ENCODE peak calls at places on chromosomes 7 and 10, in ten cellular contexts. One of them, this sample, is unnamed.

GRCh38 chr7:5692845-5693278 is 88.6 kb downstream of the RNF216 start:
- DNase-seq in LHCN-M2: peak
- DNase-seq in GF-D8: no peak
- DNase-seq in effector memory CD8-positive, alpha-beta T cell: no peak
- DNase-seq in MG63: peak
- DNase-seq in activated T-helper 1 cell treated with Interleukin-2 at 50 U/mL for 16 hours: no peak
- DNase-seq in NCI-H1105 treated with DMSO at 0.1 percent for 48 hours: peak
- DNase-seq in stimulated activated CD4-positive, alpha-beta T cell treated with anti-CD3 and anti-CD28 coated beads, Interleukin-2, amount 100 ng/mL, for 24 hours: no peak
- DNase-seq in iPS-NIHi11: no peak
- DNase-seq in iris pigment epithelial cell: peak
- DNase-seq in this sample: no peak

GRCh38 chr7:149478754-149479153 is 17.9 kb upstream of the ZNF777 start:
- DNase-seq in activated T-helper 1 cell treated with Interleukin-2 at 50 U/mL for 16 hours: no peak
- DNase-seq in effector memory CD8-positive, alpha-beta T cell: no peak
- DNase-seq in GF-D8: no peak
- DNase-seq in stimulated activated CD4-positive, alpha-beta T cell treated with anti-CD3 and anti-CD28 coated beads, Interleukin-2, amount 100 ng/mL, for 24 hours: no peak
- DNase-seq in LHCN-M2: no peak
- DNase-seq in iPS-NIHi11: no peak
- DNase-seq in NCI-H1105 treated with DMSO at 0.1 percent for 48 hours: no peak
- DNase-seq in MG63: no peak
- DNase-seq in iris pigment epithelial cell: no peak
- DNase-seq in this sample: no peak

GRCh38 chr7:123437447-123437995 is 96.9 kb downstream of the IQUB start:
- DNase-seq in effector memory CD8-positive, alpha-beta T cell: no peak
- DNase-seq in iris pigment epithelial cell: no peak
- DNase-seq in LHCN-M2: peak
- DNase-seq in NCI-H1105 treated with DMSO at 0.1 percent for 48 hours: no peak
- DNase-seq in MG63: no peak
- DNase-seq in iPS-NIHi11: no peak
- DNase-seq in activated T-helper 1 cell treated with Interleukin-2 at 50 U/mL for 16 hours: no peak
- DNase-seq in GF-D8: no peak
- DNase-seq in stimulated activated CD4-positive, alpha-beta T cell treated with anti-CD3 and anti-CD28 coated beads, Interleukin-2, amount 100 ng/mL, for 24 hours: no peak
- DNase-seq in this sample: no peak

GRCh38 chr7:46201966-46202365 is 280.9 kb upstream of the IGFBP3 start:
- DNase-seq in iris pigment epithelial cell: no peak
- DNase-seq in effector memory CD8-positive, alpha-beta T cell: no peak
- DNase-seq in GF-D8: no peak
- DNase-seq in MG63: no peak
- DNase-seq in stimulated activated CD4-positive, alpha-beta T cell treated with anti-CD3 and anti-CD28 coated beads, Interleukin-2, amount 100 ng/mL, for 24 hours: no peak
- DNase-seq in activated T-helper 1 cell treated with Interleukin-2 at 50 U/mL for 16 hours: no peak
- DNase-seq in iPS-NIHi11: no peak
- DNase-seq in LHCN-M2: no peak
- DNase-seq in NCI-H1105 treated with DMSO at 0.1 percent for 48 hours: no peak
- DNase-seq in this sample: no peak

GRCh38 chr10:59323036-59323459 is 39.3 kb downstream of the FAM13C start:
- DNase-seq in effector memory CD8-positive, alpha-beta T cell: no peak
- DNase-seq in NCI-H1105 treated with DMSO at 0.1 percent for 48 hours: no peak
- DNase-seq in MG63: no peak
- DNase-seq in iPS-NIHi11: no peak
- DNase-seq in stimulated activated CD4-positive, alpha-beta T cell treated with anti-CD3 and anti-CD28 coated beads, Interleukin-2, amount 100 ng/mL, for 24 hours: no peak
- DNase-seq in iris pigment epithelial cell: no peak
- DNase-seq in GF-D8: no peak
- DNase-seq in LHCN-M2: peak
- DNase-seq in activated T-helper 1 cell treated with Interleukin-2 at 50 U/mL for 16 hours: no peak
- DNase-seq in this sample: no peak

GRCh38 chr10:95262763-95263518 is 27.9 kb downstream of the PDLIM1 start:
- DNase-seq in LHCN-M2: no peak
- DNase-seq in effector memory CD8-positive, alpha-beta T cell: no peak
- DNase-seq in iPS-NIHi11: no peak
- DNase-seq in iris pigment epithelial cell: no peak
- DNase-seq in GF-D8: no peak
- DNase-seq in MG63: no peak
- DNase-seq in activated T-helper 1 cell treated with Interleukin-2 at 50 U/mL for 16 hours: no peak
- DNase-seq in stimulated activated CD4-positive, alpha-beta T cell treated with anti-CD3 and anti-CD28 coated beads, Interleukin-2, amount 100 ng/mL, for 24 hours: no peak
- DNase-seq in NCI-H1105 treated with DMSO at 0.1 percent for 48 hours: no peak
- DNase-seq in this sample: no peak

GRCh38 chr7:1670894-1671875 is 1.1 kb downstream of the ELFN1 start:
- DNase-seq in effector memory CD8-positive, alpha-beta T cell: no peak
- DNase-seq in activated T-helper 1 cell treated with Interleukin-2 at 50 U/mL for 16 hours: no peak
- DNase-seq in LHCN-M2: no peak
- DNase-seq in MG63: no peak
- DNase-seq in iPS-NIHi11: peak
- DNase-seq in stimulated activated CD4-positive, alpha-beta T cell treated with anti-CD3 and anti-CD28 coated beads, Interleukin-2, amount 100 ng/mL, for 24 hours: no peak
- DNase-seq in GF-D8: no peak
- DNase-seq in iris pigment epithelial cell: no peak
- DNase-seq in NCI-H1105 treated with DMSO at 0.1 percent for 48 hours: no peak
- DNase-seq in this sample: no peak

GRCh38 chr10:13788701-13789447 is 202.1 kb downstream of the PRPF18 start:
- DNase-seq in activated T-helper 1 cell treated with Interleukin-2 at 50 U/mL for 16 hours: no peak
- DNase-seq in NCI-H1105 treated with DMSO at 0.1 percent for 48 hours: no peak
- DNase-seq in iris pigment epithelial cell: peak
- DNase-seq in stimulated activated CD4-positive, alpha-beta T cell treated with anti-CD3 and anti-CD28 coated beads, Interleukin-2, amount 100 ng/mL, for 24 hours: no peak
- DNase-seq in GF-D8: no peak
- DNase-seq in iPS-NIHi11: no peak
- DNase-seq in LHCN-M2: peak
- DNase-seq in effector memory CD8-positive, alpha-beta T cell: no peak
- DNase-seq in MG63: peak
- DNase-seq in this sample: no peak

GRCh38 chr7:76412249-76412648 is 2.8 kb upstream of the SSC4D start:
- DNase-seq in iPS-NIHi11: no peak
- DNase-seq in NCI-H1105 treated with DMSO at 0.1 percent for 48 hours: no peak
- DNase-seq in activated T-helper 1 cell treated with Interleukin-2 at 50 U/mL for 16 hours: no peak
- DNase-seq in effector memory CD8-positive, alpha-beta T cell: no peak
- DNase-seq in LHCN-M2: no peak
- DNase-seq in MG63: no peak
- DNase-seq in stimulated activated CD4-positive, alpha-beta T cell treated with anti-CD3 and anti-CD28 coated beads, Interleukin-2, amount 100 ng/mL, for 24 hours: no peak
- DNase-seq in GF-D8: no peak
- DNase-seq in iris pigment epithelial cell: no peak
- DNase-seq in this sample: no peak

GRCh38 chr7:43636093-43636492 is 53.2 kb downstream of the STK17A start:
- DNase-seq in GF-D8: no peak
- DNase-seq in stimulated activated CD4-positive, alpha-beta T cell treated with anti-CD3 and anti-CD28 coated beads, Interleukin-2, amount 100 ng/mL, for 24 hours: no peak
- DNase-seq in LHCN-M2: no peak
- DNase-seq in MG63: peak
- DNase-seq in activated T-helper 1 cell treated with Interleukin-2 at 50 U/mL for 16 hours: no peak
- DNase-seq in iPS-NIHi11: no peak
- DNase-seq in iris pigment epithelial cell: peak
- DNase-seq in NCI-H1105 treated with DMSO at 0.1 percent for 48 hours: peak
- DNase-seq in effector memory CD8-positive, alpha-beta T cell: no peak
- DNase-seq in this sample: no peak

GRCh38 chr10:89535185-89536012 is at the start of gene SLC16A12:
- DNase-seq in MG63: peak
- DNase-seq in GF-D8: no peak
- DNase-seq in iPS-NIHi11: peak
- DNase-seq in iris pigment epithelial cell: peak
- DNase-seq in LHCN-M2: no peak
- DNase-seq in NCI-H1105 treated with DMSO at 0.1 percent for 48 hours: no peak
- DNase-seq in stimulated activated CD4-positive, alpha-beta T cell treated with anti-CD3 and anti-CD28 coated beads, Interleukin-2, amount 100 ng/mL, for 24 hours: no peak
- DNase-seq in activated T-helper 1 cell treated with Interleukin-2 at 50 U/mL for 16 hours: no peak
- DNase-seq in effector memory CD8-positive, alpha-beta T cell: no peak
- DNase-seq in this sample: no peak

GRCh38 chr10:22717728-22718127 is 3.4 kb upstream of the PIP4K2A start:
- DNase-seq in LHCN-M2: no peak
- DNase-seq in effector memory CD8-positive, alpha-beta T cell: no peak
- DNase-seq in activated T-helper 1 cell treated with Interleukin-2 at 50 U/mL for 16 hours: no peak
- DNase-seq in stimulated activated CD4-positive, alpha-beta T cell treated with anti-CD3 and anti-CD28 coated beads, Interleukin-2, amount 100 ng/mL, for 24 hours: no peak
- DNase-seq in iPS-NIHi11: no peak
- DNase-seq in iris pigment epithelial cell: no peak
- DNase-seq in MG63: no peak
- DNase-seq in NCI-H1105 treated with DMSO at 0.1 percent for 48 hours: no peak
- DNase-seq in GF-D8: no peak
- DNase-seq in this sample: no peak

GRCh38 chr7:96691692-96692091 is 18.0 kb downstream of the SEM1 start:
- DNase-seq in activated T-helper 1 cell treated with Interleukin-2 at 50 U/mL for 16 hours: no peak
- DNase-seq in LHCN-M2: peak
- DNase-seq in iris pigment epithelial cell: peak
- DNase-seq in iPS-NIHi11: no peak
- DNase-seq in effector memory CD8-positive, alpha-beta T cell: no peak
- DNase-seq in MG63: no peak
- DNase-seq in NCI-H1105 treated with DMSO at 0.1 percent for 48 hours: no peak
- DNase-seq in stimulated activated CD4-positive, alpha-beta T cell treated with anti-CD3 and anti-CD28 coated beads, Interleukin-2, amount 100 ng/mL, for 24 hours: no peak
- DNase-seq in GF-D8: no peak
- DNase-seq in this sample: no peak

GRCh38 chr7:139704308-139704879 is 73.4 kb downstream of the HIPK2 start:
- DNase-seq in effector memory CD8-positive, alpha-beta T cell: no peak
- DNase-seq in activated T-helper 1 cell treated with Interleukin-2 at 50 U/mL for 16 hours: no peak
- DNase-seq in GF-D8: no peak
- DNase-seq in iris pigment epithelial cell: no peak
- DNase-seq in iPS-NIHi11: no peak
- DNase-seq in stimulated activated CD4-positive, alpha-beta T cell treated with anti-CD3 and anti-CD28 coated beads, Interleukin-2, amount 100 ng/mL, for 24 hours: no peak
- DNase-seq in NCI-H1105 treated with DMSO at 0.1 percent for 48 hours: no peak
- DNase-seq in LHCN-M2: no peak
- DNase-seq in MG63: no peak
- DNase-seq in this sample: no peak

GRCh38 chr10:119268871-119269506 is 61.6 kb downstream of the GRK5 start:
- DNase-seq in activated T-helper 1 cell treated with Interleukin-2 at 50 U/mL for 16 hours: peak
- DNase-seq in NCI-H1105 treated with DMSO at 0.1 percent for 48 hours: no peak
- DNase-seq in GF-D8: no peak
- DNase-seq in LHCN-M2: no peak
- DNase-seq in effector memory CD8-positive, alpha-beta T cell: peak
- DNase-seq in MG63: no peak
- DNase-seq in stimulated activated CD4-positive, alpha-beta T cell treated with anti-CD3 and anti-CD28 coated beads, Interleukin-2, amount 100 ng/mL, for 24 hours: peak
- DNase-seq in iris pigment epithelial cell: no peak
- DNase-seq in iPS-NIHi11: no peak
- DNase-seq in this sample: peak

GRCh38 chr7:110534241-110534931 is 556.5 kb upstream of the LRRN3 start:
- DNase-seq in LHCN-M2: peak
- DNase-seq in iPS-NIHi11: no peak
- DNase-seq in stimulated activated CD4-positive, alpha-beta T cell treated with anti-CD3 and anti-CD28 coated beads, Interleukin-2, amount 100 ng/mL, for 24 hours: no peak
- DNase-seq in GF-D8: no peak
- DNase-seq in NCI-H1105 treated with DMSO at 0.1 percent for 48 hours: peak
- DNase-seq in activated T-helper 1 cell treated with Interleukin-2 at 50 U/mL for 16 hours: no peak
- DNase-seq in iris pigment epithelial cell: peak
- DNase-seq in MG63: peak
- DNase-seq in effector memory CD8-positive, alpha-beta T cell: no peak
- DNase-seq in this sample: no peak

GRCh38 chr7:155850730-155851678 is 38.7 kb upstream of the SHH start:
- DNase-seq in activated T-helper 1 cell treated with Interleukin-2 at 50 U/mL for 16 hours: no peak
- DNase-seq in GF-D8: no peak
- DNase-seq in NCI-H1105 treated with DMSO at 0.1 percent for 48 hours: no peak
- DNase-seq in MG63: no peak
- DNase-seq in stimulated activated CD4-positive, alpha-beta T cell treated with anti-CD3 and anti-CD28 coated beads, Interleukin-2, amount 100 ng/mL, for 24 hours: no peak
- DNase-seq in LHCN-M2: no peak
- DNase-seq in effector memory CD8-positive, alpha-beta T cell: no peak
- DNase-seq in iris pigment epithelial cell: no peak
- DNase-seq in iPS-NIHi11: no peak
- DNase-seq in this sample: no peak

GRCh38 chr10:115950320-115950719 is 322.7 kb downstream of the GFRA1 start:
- DNase-seq in NCI-H1105 treated with DMSO at 0.1 percent for 48 hours: no peak
- DNase-seq in LHCN-M2: peak
- DNase-seq in MG63: no peak
- DNase-seq in effector memory CD8-positive, alpha-beta T cell: no peak
- DNase-seq in activated T-helper 1 cell treated with Interleukin-2 at 50 U/mL for 16 hours: no peak
- DNase-seq in iris pigment epithelial cell: peak
- DNase-seq in stimulated activated CD4-positive, alpha-beta T cell treated with anti-CD3 and anti-CD28 coated beads, Interleukin-2, amount 100 ng/mL, for 24 hours: no peak
- DNase-seq in iPS-NIHi11: no peak
- DNase-seq in GF-D8: no peak
- DNase-seq in this sample: no peak

GRCh38 chr10:44935201-44935960 is 24.2 kb upstream of the RASSF4 start:
- DNase-seq in iPS-NIHi11: no peak
- DNase-seq in LHCN-M2: peak
- DNase-seq in MG63: peak
- DNase-seq in effector memory CD8-positive, alpha-beta T cell: no peak
- DNase-seq in stimulated activated CD4-positive, alpha-beta T cell treated with anti-CD3 and anti-CD28 coated beads, Interleukin-2, amount 100 ng/mL, for 24 hours: no peak
- DNase-seq in iris pigment epithelial cell: peak
- DNase-seq in GF-D8: no peak
- DNase-seq in activated T-helper 1 cell treated with Interleukin-2 at 50 U/mL for 16 hours: no peak
- DNase-seq in NCI-H1105 treated with DMSO at 0.1 percent for 48 hours: no peak
- DNase-seq in this sample: peak